ENCODE peak calls at places on chromosomes 1 and 21, in five cellular contexts. G is EH, B is ovary, S is fibroblast of pulmonary artery, X is colonic mucosa. Q is an unnamed sample.
A peak's percentile ranks its signal among the peaks of the same experiment; 100 is the strongest.

GRCh38 chr1:55369474-55369873 is 154.3 kb upstream of the USP24 start:
- DNase-seq in B (no peak), X (no peak), S (peak; percentile 57), G (peak; percentile 68), Q (no peak)

GRCh38 chr1:19759740-19760089 is 40.0 kb downstream of the TMCO4 start:
- DNase-seq in S (no peak), G (peak; percentile 57), B (no peak), X (no peak), Q (no peak)

GRCh38 chr1:36126005-36126716 is 1.1 kb upstream of the COL8A2 start:
- DNase-seq in X (no peak), G (no peak), B (no peak), S (no peak), Q (no peak)

GRCh38 chr1:27392778-27393635 is 585 bp downstream of the GPR3 start:
- DNase-seq in S (no peak), X (no peak), B (no peak), G (no peak), Q (no peak)

GRCh38 chr1:164695956-164696665 is 137.1 kb downstream of the PBX1 start:
- DNase-seq in B (no peak), S (no peak), G (peak; percentile 56), X (no peak), Q (no peak)

GRCh38 chr1:179142889-179143299 is 61.0 kb downstream of the TOR3A start:
- DNase-seq in S (peak; percentile 98), X (no peak), B (no peak), G (peak; percentile 98), Q (no peak)

GRCh38 chr1:200869753-200870391 is 2.9 kb upstream of the GPR25 start:
- DNase-seq in S (no peak), G (no peak), B (no peak), X (no peak), Q (no peak)

GRCh38 chr1:183870351-183871077 is 65.6 kb downstream of the RGL1 start:
- DNase-seq in B (peak; percentile 87), S (peak; percentile 62), G (peak; percentile 39), X (peak; percentile 34), Q (no peak)

GRCh38 chr1:209728466-209728865 is 23.8 kb downstream of the HSD11B1 start:
- DNase-seq in X (no peak), S (no peak), G (no peak), B (no peak), Q (no peak)

GRCh38 chr1:159185121-159185520 is 13.7 kb downstream of the CADM3 start:
- DNase-seq in S (no peak), X (no peak), B (no peak), G (no peak), Q (no peak)

GRCh38 chr1:101004666-101005065 is 20.9 kb downstream of the DPH5 start:
- DNase-seq in X (no peak), S (peak; percentile 79), B (no peak), G (peak; percentile 36), Q (no peak)

GRCh38 chr1:101131239-101131924 is 105.4 kb upstream of the S1PR1 start:
- DNase-seq in S (no peak), B (no peak), X (no peak), G (peak; percentile 26), Q (no peak)

GRCh38 chr1:113138778-113139177 is 65.8 kb downstream of the LRIG2 start:
- DNase-seq in B (no peak), S (no peak), X (no peak), G (no peak), Q (no peak)

GRCh38 chr1:27130798-27131197 is 24.1 kb downstream of the SLC9A1 start:
- DNase-seq in B (no peak), G (no peak), S (no peak), X (no peak), Q (peak; percentile 90)

GRCh38 chr1:173532237-173532636 is 55.1 kb downstream of the PRDX6 start:
- DNase-seq in X (no peak), G (peak; percentile 4), S (no peak), B (no peak), Q (no peak)

GRCh38 chr21:36661511-36662309 is 37.2 kb upstream of the SIM2 start:
- DNase-seq in S (peak; percentile 53), B (no peak), G (peak; percentile 48), X (peak; percentile 41), Q (peak; percentile 40)

GRCh38 chr1:212595787-212596714 is 12.5 kb upstream of the ATF3 start:
- DNase-seq in G (peak; percentile 95), X (peak; percentile 48), B (no peak), S (peak; percentile 95), Q (no peak)

GRCh38 chr1:153608742-153609584 is 4.0 kb downstream of the S100A16 start:
- DNase-seq in G (peak; percentile 98), B (peak; percentile 80), S (peak; percentile 97), X (peak; percentile 94), Q (peak; percentile 67)

GRCh38 chr1:8312235-8313218 is 5.4 kb upstream of the SLC45A1 start:
- DNase-seq in B (no peak), X (no peak), G (no peak), S (no peak), Q (peak; percentile 67)

GRCh38 chr21:18772404-18772803 is 368.8 kb upstream of the TMPRSS15 start:
- DNase-seq in X (no peak), G (no peak), B (no peak), S (no peak), Q (no peak)

GRCh38 chr1:90613371-90613770 is 103.7 kb downstream of the BARHL2 start:
- DNase-seq in G (no peak), B (no peak), X (no peak), S (no peak), Q (no peak)

GRCh38 chr1:198636391-198636790 is 2.4 kb upstream of the PTPRC start:
- DNase-seq in X (no peak), G (no peak), S (no peak), B (no peak), Q (no peak)

GRCh38 chr1:23837905-23838304 is 12.7 kb upstream of the HMGCL start:
- DNase-seq in S (no peak), B (no peak), X (no peak), G (peak; percentile 2), Q (no peak)

GRCh38 chr1:151737479-151737878 is 16.2 kb downstream of the RIIAD1 start:
- DNase-seq in B (no peak), X (no peak), G (no peak), S (no peak), Q (no peak)

GRCh38 chr1:34742667-34743270 is 12.1 kb upstream of the GJB5 start:
- DNase-seq in B (peak; percentile 80), G (peak; percentile 61), X (peak; percentile 84), S (peak; percentile 66), Q (peak; percentile 86)

GRCh38 chr1:20233394-20233793 is 47.1 kb upstream of the PLA2G2C start:
- DNase-seq in X (no peak), S (peak; percentile 39), B (no peak), G (peak; percentile 18), Q (no peak)

GRCh38 chr1:153945795-153946621 is 510 bp downstream of the DENND4B start:
- DNase-seq in X (peak; percentile 85), B (peak; percentile 86), S (peak; percentile 78), G (peak; percentile 74), Q (peak; percentile 86)

GRCh38 chr21:14384453-14384852 is 1.5 kb upstream of the HSPA13 start:
- DNase-seq in G (no peak), X (no peak), B (no peak), S (no peak), Q (no peak)

GRCh38 chr1:41678141-41678878 is 193.8 kb upstream of the EDN2 start:
- DNase-seq in X (no peak), G (peak; percentile 84), S (peak; percentile 45), B (no peak), Q (no peak)

GRCh38 chr1:177466286-177466685 is 295.5 kb downstream of the BRINP2 start:
- DNase-seq in S (no peak), B (no peak), X (no peak), G (no peak), Q (no peak)

GRCh38 chr1:204359474-204360255 is at the start of gene PLEKHA6:
- DNase-seq in X (no peak), B (peak; percentile 53), G (peak; percentile 69), S (peak; percentile 48), Q (no peak)

Q was measured in stomach.